ENCODE peak calls at places on chromosomes 5 and 9, in six cellular contexts. A, R, K, V, M and U are unnamed samples.

GRCh38 chr9:87792831-87793288 is 66.9 kb downstream of the CTSL start:
- DNase-seq in A (peak; percentile 90), R (no peak), K (peak; percentile 59), V (peak; percentile 67), M (no peak), U (peak; percentile 43)

GRCh38 chr5:82924241-82924989 is 152.8 kb downstream of the TMEM167A start:
- DNase-seq in A (no peak), R (no peak), K (no peak), V (no peak), M (no peak), U (no peak)

GRCh38 chr5:168471785-168472184 is 14.5 kb upstream of the RARS1 start:
- DNase-seq in A (no peak), R (no peak), K (no peak), V (no peak), M (no peak), U (no peak)

GRCh38 chr9:95092321-95093072 is 225.0 kb downstream of the FANCC start:
- DNase-seq in A (peak; percentile 72), R (no peak), K (no peak), V (no peak), M (no peak), U (peak; percentile 63)

GRCh38 chr9:77087506-77087905 is 68.1 kb downstream of the FOXB2 start:
- DNase-seq in A (no peak), R (no peak), K (no peak), V (no peak), M (no peak), U (no peak)

GRCh38 chr9:99822096-99822595 is 461 bp downstream of the NR4A3 start:
- DNase-seq in A (no peak), R (no peak), K (no peak), V (peak; percentile 28), M (peak; percentile 93), U (no peak)

GRCh38 chr9:2469681-2470141 is 151.9 kb upstream of the VLDLR start:
- DNase-seq in A (no peak), R (peak; percentile 77), K (peak; percentile 45), V (peak; percentile 46), M (no peak), U (peak; percentile 28)

GRCh38 chr9:87068177-87068845 is 121.0 kb upstream of the GAS1 start:
- DNase-seq in A (no peak), R (no peak), K (no peak), V (no peak), M (no peak), U (no peak)

GRCh38 chr5:168224110-168224509 is 67.3 kb upstream of the WWC1 start:
- DNase-seq in A (no peak), R (no peak), K (no peak), V (no peak), M (no peak), U (no peak)

GRCh38 chr9:97696025-97696822 is 916 bp downstream of the XPA start:
- DNase-seq in A (no peak), R (no peak), K (no peak), V (no peak), M (no peak), U (no peak)

GRCh38 chr9:36817160-36817834 is 216.8 kb downstream of the PAX5 start:
- DNase-seq in A (no peak), R (no peak), K (no peak), V (no peak), M (peak; percentile 56), U (no peak)

GRCh38 chr9:117644607-117645244 is 59.5 kb upstream of the TLR4 start:
- DNase-seq in A (peak; percentile 76), R (peak; percentile 33), K (peak; percentile 75), V (peak; percentile 68), M (peak; percentile 88), U (peak; percentile 61)

GRCh38 chr5:7876867-7877266 is 7.9 kb downstream of the MTRR start:
- DNase-seq in A (no peak), R (no peak), K (peak; percentile 43), V (no peak), M (no peak), U (no peak)

GRCh38 chr5:173823721-173824567 is 64.2 kb upstream of the CPEB4 start:
- DNase-seq in A (no peak), R (peak; percentile 24), K (peak; percentile 53), V (peak; percentile 78), M (no peak), U (no peak)

GRCh38 chr5:78995521-78995920 is 10.4 kb upstream of the ARSB start:
- DNase-seq in A (no peak), R (no peak), K (no peak), V (no peak), M (no peak), U (no peak)

GRCh38 chr5:32413466-32414263 is 30.9 kb downstream of the ZFR start:
- DNase-seq in A (no peak), R (no peak), K (no peak), V (no peak), M (no peak), U (no peak)

GRCh38 chr5:147558826-147559225 is 49.0 kb upstream of the DPYSL3 start:
- DNase-seq in A (peak; percentile 85), R (peak; percentile 62), K (peak; percentile 25), V (peak; percentile 27), M (no peak), U (peak; percentile 75)

GRCh38 chr9:34547960-34548603 is 25.3 kb upstream of the ENHO start:
- DNase-seq in A (peak; percentile 85), R (peak; percentile 64), K (peak; percentile 75), V (peak; percentile 78), M (peak; percentile 84), U (peak; percentile 57)

GRCh38 chr5:133371371-133372155 is 240.8 kb downstream of the FSTL4 start:
- DNase-seq in A (no peak), R (no peak), K (no peak), V (no peak), M (no peak), U (no peak)

GRCh38 chr9:2157277-2158105 is 142.3 kb downstream of the SMARCA2 start:
- DNase-seq in A (no peak), R (peak; percentile 43), K (peak; percentile 74), V (no peak), M (peak; percentile 78), U (no peak)

GRCh38 chr5:1101991-1102713 is 9.7 kb downstream of the SLC12A7 start:
- DNase-seq in A (peak; percentile 77), R (no peak), K (peak; percentile 54), V (peak; percentile 79), M (peak; percentile 88), U (no peak)

DNA sequence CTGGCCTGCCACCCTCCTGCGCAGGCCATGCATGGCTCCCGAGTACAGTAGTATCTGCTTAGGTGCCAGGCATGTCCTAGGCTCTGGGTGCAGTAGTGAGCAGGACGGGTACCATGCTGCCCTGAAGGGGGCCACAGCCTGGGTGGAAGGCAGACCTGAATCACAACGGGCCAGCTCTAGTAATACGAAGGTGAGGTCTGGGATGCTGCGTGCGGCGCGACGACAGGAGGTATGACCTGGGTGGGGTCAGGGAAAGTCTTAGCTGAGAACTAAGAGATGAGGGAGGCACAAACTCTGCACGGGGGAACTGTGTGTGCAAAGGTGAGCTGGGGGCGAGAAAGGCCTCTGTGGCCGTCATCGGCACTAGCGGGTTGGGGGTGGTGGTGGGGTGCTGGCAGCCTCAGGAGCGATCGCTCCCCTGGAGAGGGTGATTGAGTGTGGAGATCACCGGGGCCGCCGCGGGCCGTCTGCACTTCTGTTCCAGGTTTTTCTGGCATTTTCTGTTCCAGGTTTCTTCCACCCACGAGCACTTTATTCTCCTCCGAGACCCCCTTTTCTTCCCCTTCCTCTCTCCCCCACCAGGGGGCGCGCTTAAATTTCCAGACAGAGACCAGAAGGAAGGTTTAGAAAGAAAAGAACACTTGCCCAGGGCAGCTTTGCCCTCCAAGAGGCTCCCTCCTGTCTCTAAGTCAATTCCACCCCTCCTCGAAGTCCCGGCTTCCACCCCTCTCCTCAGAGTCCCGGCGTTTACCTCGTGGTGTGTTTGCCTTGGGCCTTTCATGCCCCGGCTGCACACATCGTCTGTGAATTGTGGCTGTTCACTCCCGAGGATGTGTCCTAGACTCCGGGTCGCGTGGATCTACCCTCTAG is 15.1 kb downstream of the PDLIM4 start:
- DNase-seq in A (peak; percentile 79), R (peak; percentile 49), K (peak; percentile 61), V (peak; percentile 54), M (peak; percentile 82), U (peak; percentile 60)
- TF ChIP-seq POLR2A in A (no peak), R (no peak), K (no peak), V (no peak), M (no peak), U (no peak)

DNA sequence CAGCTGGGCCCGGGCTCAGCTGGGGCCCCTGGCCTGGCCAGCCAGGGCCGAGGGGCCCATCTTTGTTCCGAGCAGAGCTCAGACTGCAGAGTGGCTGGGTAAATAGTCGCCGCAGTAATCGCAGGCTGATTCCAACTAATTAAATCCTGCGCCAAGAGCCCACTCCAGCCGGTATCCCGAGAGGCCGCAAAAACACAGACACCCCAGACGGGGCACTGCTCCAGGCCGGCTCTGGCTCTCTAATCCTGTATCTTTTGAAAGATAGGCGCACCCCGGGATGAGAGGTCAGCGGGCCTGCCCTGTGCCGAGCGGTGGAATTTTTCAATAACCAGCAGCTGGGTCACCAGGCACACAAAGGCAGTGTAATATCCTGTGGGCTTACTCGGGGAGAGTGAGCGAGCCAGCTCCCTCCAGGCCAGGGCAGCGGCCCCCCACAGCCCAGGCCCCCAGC is 57.7 kb downstream of the LMX1B start:
- DNase-seq in A (no peak), R (peak; percentile 34), K (no peak), V (peak; percentile 47), M (no peak), U (no peak)
- H3K27me3 ChIP-seq in A (peaks cover 16% of the 10 kb centered on the region), R (peaks cover 1% of the 10 kb centered on the region), K (peaks cover 28% of the 10 kb centered on the region), V (no peaks in the 10 kb centered on the region), M (no peaks in the 10 kb centered on the region), U (no peaks in the 10 kb centered on the region)

DNA sequence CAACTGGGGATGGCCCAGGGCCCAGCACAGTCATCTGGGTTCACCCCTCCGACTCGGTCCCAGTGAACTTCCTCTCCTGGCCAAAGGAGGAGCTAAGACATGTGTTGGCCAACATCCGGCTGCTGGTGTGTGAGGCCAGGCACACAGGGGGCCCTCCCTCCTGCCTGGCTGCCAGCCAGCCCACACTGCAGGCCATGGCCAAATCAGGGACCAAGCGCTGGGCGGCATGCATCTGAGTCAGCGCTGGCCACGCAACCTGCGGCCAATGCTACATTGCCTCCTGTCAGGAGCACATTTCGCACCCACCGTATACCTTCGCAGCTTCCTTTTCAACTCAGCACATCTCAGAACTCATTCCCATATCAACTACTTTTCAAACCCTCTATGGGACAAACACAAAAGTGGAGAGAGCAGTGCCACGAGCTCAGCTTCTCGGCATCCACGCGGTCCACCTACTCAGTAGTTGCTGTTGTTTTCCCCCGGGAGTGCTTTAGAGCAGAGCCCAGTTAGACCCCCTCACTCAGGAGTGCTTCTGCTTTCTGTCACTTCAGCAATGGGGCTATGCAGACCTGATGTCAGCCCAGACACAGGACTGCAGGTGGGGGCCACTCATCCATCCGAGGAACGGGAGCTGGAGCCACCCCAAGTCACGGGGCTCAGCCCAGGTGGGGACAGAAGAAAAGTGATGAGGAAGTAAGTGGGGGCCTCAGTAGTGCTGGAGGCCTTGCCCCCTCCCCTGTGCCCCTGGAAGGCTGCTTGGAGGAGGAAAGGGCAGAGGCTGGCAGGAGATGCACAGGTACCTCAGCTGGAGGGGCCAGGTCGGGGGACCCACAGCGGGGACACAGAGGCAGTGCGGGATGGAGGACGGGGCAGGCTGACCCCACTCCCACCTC is 13.9 kb downstream of the NINJ1 start:
- DNase-seq in A (peak; percentile 98), R (peak; percentile 97), K (peak; percentile 99), V (peak; percentile 96), M (peak; percentile 98), U (peak; percentile 91)
- TF ChIP-seq POLR2A in A (no peak), R (no peak), K (no peak), V (no peak), M (no peak), U (peak; percentile 22)

DNA sequence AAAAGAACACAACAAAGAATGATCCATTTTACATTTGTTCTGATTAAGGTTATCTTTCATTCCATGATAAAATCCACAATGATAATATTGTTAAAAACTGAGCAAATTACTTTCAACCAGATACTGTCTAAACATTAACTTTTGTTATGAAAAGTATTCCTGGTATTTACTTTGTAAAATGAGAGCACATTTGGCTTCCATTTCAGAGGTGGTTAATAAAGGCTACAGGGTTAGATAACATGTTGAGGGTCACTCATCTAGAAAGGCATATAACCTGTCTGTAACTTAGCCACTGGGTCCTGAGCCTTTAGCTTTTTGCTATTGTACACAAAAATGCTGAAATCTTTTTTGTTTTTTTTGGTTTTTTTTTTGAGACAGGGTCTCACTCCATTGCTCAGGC is 99.3 kb downstream of the ANXA2R start:
- DNase-seq in A (no peak), R (no peak), K (no peak), V (no peak), M (no peak), U (no peak)
- H3K27me3 ChIP-seq in A (no peaks in the 10 kb centered on the region), R (no peaks in the 10 kb centered on the region), K (peaks cover 17% of the 10 kb centered on the region), V (no peaks in the 10 kb centered on the region), M (no peaks in the 10 kb centered on the region), U (peaks cover 3% of the 10 kb centered on the region)